ENCODE peak calls at places on chromosomes 13 and 19, in ten cellular contexts. F, E, Y, K, P, U, L, S, D and C are unnamed samples.

GRCh38 chr19:2049741-2050348 is 1.2 kb downstream of the MKNK2 start:
- DNase-seq in F (no peak), E (no peak), Y (peak; percentile 64), K (peak; percentile 92), P (peak; percentile 93), U (peak; percentile 69), L (no peak), S (peak; percentile 60), D (no peak), C (peak; percentile 36)

GRCh38 chr13:56393549-56393948 is 747.2 kb upstream of the PRR20A start:
- DNase-seq in F (no peak), E (no peak), Y (no peak), K (no peak), P (no peak), U (no peak), L (no peak), S (no peak), D (no peak), C (no peak)

GRCh38 chr13:45325806-45326205 is 15.2 kb downstream of the TPT1 start:
- DNase-seq in F (no peak), E (no peak), Y (no peak), K (peak; percentile 88), P (peak; percentile 80), U (no peak), L (no peak), S (no peak), D (no peak), C (no peak)

GRCh38 chr13:21014139-21014665 is 47.2 kb downstream of the LATS2 start:
- DNase-seq in F (no peak), E (no peak), Y (no peak), K (no peak), P (no peak), U (no peak), L (no peak), S (no peak), D (no peak), C (no peak)

GRCh38 chr13:50277127-50277526 is 261.9 kb downstream of the KCNRG start:
- DNase-seq in F (no peak), E (no peak), Y (no peak), K (no peak), P (no peak), U (no peak), L (no peak), S (no peak), D (no peak), C (no peak)

GRCh38 chr19:46713781-46714522 is 3.0 kb downstream of the PRKD2 start:
- DNase-seq in F (peak; percentile 99), E (peak; percentile 82), Y (peak; percentile 92), K (peak; percentile 95), P (peak; percentile 92), U (peak; percentile 73), L (peak; percentile 64), S (peak; percentile 83), D (peak; percentile 52), C (peak; percentile 29)

GRCh38 chr19:3403489-3404323 is 37.3 kb downstream of the NFIC start:
- DNase-seq in F (no peak), E (no peak), Y (peak; percentile 54), K (peak; percentile 97), P (peak; percentile 95), U (no peak), L (no peak), S (no peak), D (no peak), C (no peak)

GRCh38 chr13:81395368-81395767 is 1054.4 kb upstream of the SPRY2 start:
- DNase-seq in F (no peak), E (peak; percentile 58), Y (peak; percentile 68), K (no peak), P (no peak), U (no peak), L (no peak), S (no peak), D (no peak), C (peak; percentile 55)

GRCh38 chr19:33486407-33486806 is 35.2 kb downstream of the PEPD start:
- DNase-seq in F (no peak), E (no peak), Y (no peak), K (no peak), P (no peak), U (no peak), L (no peak), S (no peak), D (no peak), C (no peak)

GRCh38 chr19:2446390-2446789 is 10.4 kb downstream of the LMNB2 start:
- DNase-seq in F (no peak), E (no peak), Y (no peak), K (no peak), P (peak; percentile 96), U (peak; percentile 43), L (no peak), S (no peak), D (no peak), C (no peak)

GRCh38 chr13:73782781-73783180 is 351.4 kb downstream of the KLF12 start:
- DNase-seq in F (no peak), E (no peak), Y (no peak), K (no peak), P (no peak), U (no peak), L (no peak), S (no peak), D (no peak), C (no peak)